ENCODE peak calls at places on chromosomes 11 and 22, in five cellular contexts. R is HCT116, J is GM12878, G is HepG2, A is K562. Z is an unnamed sample.

GRCh38 chr11:72589802-72590761 is 84.1 kb downstream of the PDE2A start:
- DNase-seq in R (no peak), J (no peak), G (peak), A (peak), Z (no peak)

GRCh38 chr11:19722702-19723101 is 10.1 kb downstream of the NAV2 start:
- DNase-seq in R (no peak), J (no peak), G (no peak), A (no peak), Z (no peak)

GRCh38 chr11:109132539-109132938 is 289.5 kb upstream of the C11orf87 start:
- DNase-seq in R (no peak), J (no peak), G (no peak), A (no peak), Z (no peak)

GRCh38 chr11:11243790-11244469 is 109.1 kb downstream of the CSNK2A3 start:
- DNase-seq in R (no peak), J (no peak), G (no peak), A (peak), Z (peak)

GRCh38 chr11:12606597-12606996 is 67.6 kb upstream of the TEAD1 start:
- DNase-seq in R (no peak), J (no peak), G (no peak), A (no peak), Z (no peak)

GRCh38 chr11:102614485-102614884 is 10.6 kb downstream of the MMP20 start:
- DNase-seq in R (no peak), J (no peak), G (no peak), A (no peak), Z (no peak)

GRCh38 chr11:129302386-129303101 is 73.1 kb upstream of the BARX2 start:
- DNase-seq in R (no peak), J (no peak), G (no peak), A (no peak), Z (no peak)

GRCh38 chr11:29432719-29433325 is 584.0 kb downstream of the KCNA4 start:
- DNase-seq in R (peak), J (no peak), G (peak), A (peak), Z (no peak)

GRCh38 chr11:1888811-1889526 is 2.7 kb downstream of the PRR33 start:
- DNase-seq in R (no peak), J (no peak), G (no peak), A (no peak), Z (no peak)

GRCh38 chr11:78453140-78453935 is 35.7 kb upstream of the GAB2 start:
- DNase-seq in R (no peak), J (no peak), G (no peak), A (no peak), Z (no peak)

GRCh38 chr11:110125632-110126031 is 32.4 kb downstream of the ZC3H12C start:
- DNase-seq in R (no peak), J (no peak), G (peak), A (no peak), Z (no peak)

GRCh38 chr11:87007938-87008337 is 29.8 kb upstream of the TMEM135 start:
- DNase-seq in R (no peak), J (no peak), G (no peak), A (no peak), Z (no peak)

GRCh38 chr11:1128333-1129142 is 29.2 kb upstream of the MUC5AC start:
- DNase-seq in R (no peak), J (no peak), G (no peak), A (no peak), Z (no peak)

GRCh38 chr11:64580387-64580786 is 10.6 kb upstream of the SLC22A12 start:
- DNase-seq in R (no peak), J (no peak), G (no peak), A (no peak), Z (no peak)

GRCh38 chr11:125941606-125942275 is 4.1 kb upstream of the VSIG10L2 start:
- DNase-seq in R (peak), J (no peak), G (peak), A (peak), Z (peak)

GRCh38 chr22:39097098-39098020 is at the start of gene APOBEC3H:
- DNase-seq in R (peak), J (no peak), G (no peak), A (no peak), Z (no peak)

GRCh38 chr11:12961615-12962014 is 47.5 kb upstream of the RASSF10 start:
- DNase-seq in R (no peak), J (no peak), G (no peak), A (no peak), Z (no peak)

GRCh38 chr11:11535611-11536010 is 86.2 kb downstream of the GALNT18 start:
- DNase-seq in R (no peak), J (no peak), G (no peak), A (no peak), Z (no peak)

GRCh38 chr11:6111635-6112034 is 4.2 kb downstream of the OR56B4 start:
- DNase-seq in R (no peak), J (no peak), G (no peak), A (no peak), Z (no peak)

DNA sequence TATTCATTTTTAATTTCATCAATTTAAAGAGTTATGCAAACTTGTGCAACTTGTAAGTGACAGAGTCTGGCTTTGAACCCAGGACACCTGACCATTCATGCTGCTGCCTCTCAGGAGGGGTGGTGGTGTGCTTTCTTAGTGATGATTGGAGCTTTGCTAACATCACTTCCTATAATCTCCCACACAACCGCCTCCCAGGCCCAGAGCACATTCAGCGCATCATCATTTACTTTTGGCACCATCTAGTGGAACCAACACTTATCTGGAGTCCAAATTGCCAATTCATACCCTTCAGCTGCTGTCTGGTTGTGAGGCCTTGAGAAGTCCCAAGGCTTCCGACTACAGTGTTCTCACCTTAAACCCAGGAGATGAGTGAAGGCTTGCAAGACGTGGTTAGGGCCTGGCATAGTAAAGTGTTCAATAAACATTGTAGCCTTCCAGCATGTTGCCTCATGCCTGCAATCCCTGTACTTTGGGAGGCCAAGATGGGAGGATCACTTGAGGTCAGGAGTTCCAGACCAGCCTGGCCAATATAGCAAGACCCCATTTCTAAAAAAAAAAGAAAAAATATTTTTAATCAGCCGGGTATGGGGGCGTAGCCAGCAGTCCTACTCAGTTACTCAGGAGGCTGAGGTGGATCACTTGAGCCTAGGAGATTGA is 1.1 kb upstream of the TTLL1 start:
- DNase-seq in R (peak), J (peak), G (peak), A (peak), Z (no peak)
- TF ChIP-seq JUND in R (no peak), J (no peak), G (no peak), A (no peak), Z (no peak)

GRCh38 chr11:85088286-85088685 is 538.9 kb downstream of the DLG2 start:
- DNase-seq in R (no peak), J (no peak), G (no peak), A (no peak), Z (no peak)

GRCh38 chr11:85089654-85090053 is 537.5 kb downstream of the DLG2 start:
- DNase-seq in R (no peak), J (no peak), G (no peak), A (no peak), Z (no peak)

DNA sequence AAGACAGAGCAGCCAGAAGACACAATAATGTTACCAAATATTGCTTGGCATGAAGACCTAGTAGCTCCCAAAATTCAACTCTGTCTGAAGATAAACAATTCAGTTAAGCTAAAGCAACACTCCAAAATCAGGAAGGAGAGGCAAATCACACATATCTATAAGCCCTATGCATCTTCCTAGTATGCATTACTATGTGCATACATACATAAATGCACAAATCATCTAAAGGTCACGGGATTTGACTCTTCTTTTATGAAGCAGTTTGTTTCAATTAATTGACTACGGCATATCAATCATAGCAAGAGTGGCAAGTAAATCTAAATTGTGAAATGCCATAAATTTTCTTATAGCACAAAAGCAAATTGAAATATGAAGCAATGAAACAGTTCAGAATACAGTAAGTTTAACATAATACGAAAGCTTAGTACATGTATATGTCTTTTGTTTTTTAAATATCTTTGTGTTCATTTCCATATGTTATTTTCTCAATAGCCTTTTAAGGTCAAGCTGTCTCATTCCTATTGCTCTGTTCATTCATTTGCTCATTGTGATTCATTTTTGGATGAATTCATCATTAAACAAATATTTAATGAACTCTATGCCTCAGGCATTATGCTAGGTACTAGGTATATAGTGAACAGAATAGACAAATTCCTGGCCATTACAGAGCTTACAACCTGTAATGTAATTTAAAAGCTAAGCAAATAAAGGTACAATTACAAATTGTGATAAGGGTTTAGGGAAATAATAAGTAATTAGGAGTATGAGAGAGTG is 540.4 kb downstream of the DLG2 start:
- DNase-seq in R (no peak), J (no peak), G (no peak), A (no peak), Z (no peak)
- H3K9ac ChIP-seq in R (no peak), J (no peak), G (no peak), A (no peak), Z (no peak)

DNA sequence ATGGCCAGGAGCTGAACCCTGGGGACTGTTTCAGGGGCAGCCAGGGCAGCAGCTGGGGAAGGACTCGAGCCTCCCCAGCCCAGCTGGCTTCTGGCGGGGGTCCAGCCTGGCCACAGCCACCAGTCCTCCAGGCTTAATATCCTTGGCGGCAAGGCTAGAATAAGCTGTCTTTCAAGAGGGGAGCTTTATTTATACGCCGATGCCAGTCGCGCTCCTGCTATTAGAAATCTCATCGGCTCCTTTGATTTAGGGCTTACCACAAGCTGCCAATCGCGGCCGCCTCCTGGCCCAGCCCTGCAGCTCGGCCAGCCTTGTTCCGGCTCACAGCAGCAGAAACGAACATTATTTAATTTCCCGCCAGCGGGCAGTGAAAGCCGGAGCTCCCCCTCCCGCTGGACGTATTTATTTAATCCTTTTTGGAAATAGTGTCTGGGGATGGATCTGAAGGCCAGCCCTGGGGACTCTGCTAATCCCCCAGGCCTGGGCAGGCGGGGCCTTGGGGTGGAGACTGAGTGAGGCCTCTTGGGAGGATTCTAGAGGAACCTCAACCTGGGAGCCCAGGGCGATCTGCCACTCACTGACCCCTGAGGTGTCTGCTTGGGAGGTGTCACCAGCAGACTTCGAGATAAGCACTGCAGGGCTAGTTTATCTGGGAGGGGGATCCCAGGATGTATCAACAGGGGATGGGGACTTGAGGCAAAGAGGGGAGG is 363.1 kb downstream of the MN1 start:
- DNase-seq in R (no peak), J (no peak), G (no peak), A (no peak), Z (no peak)
- TF ChIP-seq ZNF274 in R (no peak), J (no peak), G (no peak), A (no peak), Z (no peak)

DNA sequence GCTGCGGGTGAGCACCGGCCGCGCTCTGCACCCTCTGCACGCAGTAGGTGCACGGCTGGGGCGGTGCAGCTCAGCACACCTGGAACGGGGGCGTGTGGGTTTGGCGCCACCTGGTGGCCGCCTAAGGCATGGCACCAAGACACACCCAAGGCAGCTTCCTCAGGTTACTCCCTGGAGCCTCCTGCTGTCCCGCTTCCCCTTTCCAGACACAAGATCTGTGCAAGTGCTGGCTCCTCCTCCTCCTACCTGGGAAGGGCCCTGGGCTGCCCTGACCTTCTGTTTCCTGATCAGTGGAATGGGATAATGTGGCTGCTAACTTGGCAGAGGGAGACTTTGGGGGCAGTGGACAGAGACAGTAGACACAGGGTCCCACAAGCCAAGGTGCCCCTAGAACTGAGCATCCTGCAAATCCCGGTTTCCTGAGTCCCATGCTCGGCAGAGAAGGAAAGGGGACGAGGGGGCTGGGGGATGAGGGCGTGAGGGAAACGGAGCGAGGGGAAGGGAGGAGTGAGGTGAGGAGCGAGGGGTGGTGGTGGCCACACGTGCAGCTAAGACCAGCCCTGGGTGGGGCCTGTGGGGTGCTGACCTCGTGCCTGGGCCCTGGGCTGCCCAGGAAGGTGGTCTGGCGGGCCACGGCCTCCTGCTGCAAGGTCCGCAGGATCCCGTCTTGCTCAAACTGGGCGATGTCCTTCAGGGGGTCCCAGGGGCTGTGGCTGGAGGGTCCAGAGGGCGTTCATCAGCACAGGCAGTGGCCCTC is 34.8 kb upstream of the CARS1 start:
- DNase-seq in R (peak), J (peak), G (peak), A (peak), Z (peak)
- TF ChIP-seq JUND in R (no peak), J (no peak), G (no peak), A (no peak), Z (peak)

DNA sequence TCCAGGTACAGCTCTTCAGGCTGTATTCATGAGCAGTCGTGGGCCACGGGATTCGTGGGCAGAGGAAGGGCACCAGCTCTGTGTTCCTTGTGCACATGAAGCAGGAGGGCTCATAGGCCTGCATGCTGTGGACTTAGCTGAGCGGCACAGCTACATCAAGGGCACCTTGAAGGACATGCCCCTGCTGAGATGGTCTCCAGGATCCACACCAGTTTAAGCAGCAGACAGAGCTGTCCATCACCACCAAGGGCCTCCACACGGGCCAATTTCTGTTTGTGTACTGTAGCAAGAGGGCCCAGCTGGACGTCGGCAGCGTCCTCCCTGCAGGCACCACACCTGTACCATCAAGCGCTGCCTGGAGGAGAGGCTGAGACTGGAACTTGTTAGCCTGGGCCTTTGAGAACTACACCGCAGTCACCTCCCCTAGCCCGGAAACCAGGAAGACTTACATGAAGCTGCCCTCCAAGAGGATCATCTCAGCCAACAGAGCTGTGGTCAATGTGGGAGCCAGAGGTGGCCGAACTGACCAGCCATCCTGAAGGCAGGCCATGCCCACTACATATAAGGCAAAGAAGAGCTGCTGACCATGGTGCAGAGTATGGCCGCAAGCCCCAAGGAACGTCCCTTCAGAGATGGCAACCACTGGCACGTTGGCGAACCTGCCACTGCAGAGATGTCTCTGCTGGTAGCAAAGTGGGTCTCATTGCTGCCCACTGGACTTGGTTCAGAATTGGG is 32.7 kb upstream of the GNB1L start:
- DNase-seq in R (no peak), J (no peak), G (no peak), A (no peak), Z (no peak)
- H3K9ac ChIP-seq in R (no peak), J (no peak), G (no peak), A (no peak), Z (no peak)

GRCh38 chr22:34429314-34429713 is 509.0 kb upstream of the LARGE1 start:
- DNase-seq in R (no peak), J (no peak), G (no peak), A (no peak), Z (no peak)

GRCh38 chr22:34430386-34430785 is 510.1 kb upstream of the LARGE1 start:
- DNase-seq in R (no peak), J (no peak), G (no peak), A (no peak), Z (no peak)

GRCh38 chr22:34427841-34428240 is 507.6 kb upstream of the LARGE1 start:
- DNase-seq in R (no peak), J (no peak), G (no peak), A (no peak), Z (no peak)

DNA sequence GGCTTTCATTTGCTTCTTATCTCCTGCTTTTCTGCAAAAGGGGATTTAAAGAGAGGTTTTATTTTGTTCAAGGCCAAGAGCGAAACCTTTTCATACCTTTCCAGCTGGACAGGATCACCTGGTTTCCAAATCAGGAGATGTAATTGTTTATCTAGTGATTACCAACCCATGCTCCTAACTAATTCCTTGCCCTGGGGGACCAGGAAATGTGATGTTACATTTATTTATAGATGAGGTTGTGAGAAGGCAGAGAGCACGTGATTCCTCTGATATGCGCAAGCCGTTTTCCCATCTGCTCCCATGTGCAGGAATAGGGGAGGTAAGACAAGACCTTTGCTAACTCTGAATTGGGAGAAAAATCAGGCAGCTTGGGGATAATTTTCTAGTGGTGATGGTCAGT is 507.2 kb upstream of the LARGE1 start:
- DNase-seq in R (no peak), J (no peak), G (no peak), A (no peak), Z (no peak)
- TF ChIP-seq ZNF274 in R (no peak), J (no peak), G (no peak), A (no peak), Z (no peak)

Z was measured in H1.